ENCODE peak calls at places on chromosomes 2 and 18, in six cellular contexts. F, D, J, N, W and L are unnamed samples.

GRCh38 chr18:56076735-56077134 is 488.7 kb upstream of the TCF4 start:
- DNase-seq in J (no peak), D (no peak), N (no peak), W (no peak), F (no peak), L (no peak)

GRCh38 chr2:189210250-189211075 is 30.9 kb upstream of the COL5A2 start:
- DNase-seq in J (no peak), F (peak; percentile 68), D (peak; percentile 27), W (peak; percentile 23), N (no peak), L (peak; percentile 22)

GRCh38 chr2:176535480-176536113 is 266.4 kb downstream of the MTX2 start:
- DNase-seq in J (no peak), N (no peak), F (no peak), D (no peak), W (no peak), L (no peak)

GRCh38 chr18:60872434-60872833 is 460.8 kb upstream of the CDH20 start:
- DNase-seq in J (no peak), N (no peak), D (no peak), F (no peak), W (no peak), L (no peak)

GRCh38 chr2:70073493-70073892 is 13.8 kb upstream of the PCBP1 start:
- DNase-seq in J (no peak), D (no peak), F (no peak), W (no peak), N (peak; percentile 31), L (no peak)

GRCh38 chr2:180359522-180360282 is 352.6 kb upstream of the CWC22 start:
- DNase-seq in N (no peak), D (peak; percentile 39), W (no peak), F (no peak), J (no peak), L (no peak)

GRCh38 chr2:46722142-46722541 is 193.5 kb downstream of the MCFD2 start:
- DNase-seq in N (no peak), D (no peak), F (no peak), W (no peak), J (no peak), L (no peak)

GRCh38 chr2:109210431-109211200 is 81.6 kb downstream of the SH3RF3 start:
- DNase-seq in W (no peak), F (no peak), N (peak; percentile 36), J (no peak), D (no peak), L (no peak)

GRCh38 chr18:24322594-24323136 is 75.0 kb downstream of the OSBPL1A start:
- DNase-seq in W (no peak), J (no peak), F (no peak), D (no peak), N (no peak), L (no peak)

GRCh38 chr2:239806276-239806675 is 218.9 kb downstream of the NDUFA10 start:
- DNase-seq in J (no peak), F (no peak), N (no peak), D (no peak), W (no peak), L (no peak)

GRCh38 chr2:45712538-45712937 is 61.1 kb downstream of the PRKCE start:
- DNase-seq in J (no peak), F (no peak), N (no peak), W (no peak), D (peak; percentile 56), L (no peak)

GRCh38 chr2:100126897-100127401 is 15.4 kb downstream of the AFF3 start:
- DNase-seq in J (no peak), W (no peak), N (no peak), F (no peak), D (no peak), L (no peak)

GRCh38 chr18:74191577-74191976 is 43.3 kb downstream of the TIMM21 start:
- DNase-seq in N (no peak), J (no peak), D (no peak), F (no peak), W (no peak), L (no peak)

GRCh38 chr18:76885011-76885410 is 62.7 kb downstream of the ZNF236 start:
- DNase-seq in D (no peak), F (no peak), J (no peak), N (no peak), W (no peak), L (no peak)

GRCh38 chr2:209661286-209661685 is 110.3 kb upstream of the UNC80 start:
- DNase-seq in J (no peak), N (no peak), F (no peak), D (no peak), W (no peak), L (no peak)

GRCh38 chr2:95044598-95044997 is 19.1 kb downstream of the MAL start:
- DNase-seq in J (no peak), F (no peak), D (no peak), W (no peak), N (no peak), L (no peak)

GRCh38 chr2:42974697-42975357 is 182.4 kb upstream of the HAAO start:
- DNase-seq in F (peak; percentile 73), D (peak; percentile 63), J (peak; percentile 16), W (peak; percentile 83), N (peak; percentile 80), L (peak; percentile 79)

GRCh38 chr2:203579131-203579643 is 44.1 kb upstream of the RAPH1 start:
- DNase-seq in J (no peak), F (no peak), W (no peak), N (peak; percentile 71), D (peak; percentile 95), L (no peak)

GRCh38 chr18:51848702-51849101 is 491.3 kb upstream of the DCC start:
- DNase-seq in F (no peak), J (no peak), N (no peak), W (no peak), D (no peak), L (no peak)

GRCh38 chr2:120631719-120632118 is 103.9 kb upstream of the GLI2 start:
- DNase-seq in J (no peak), W (no peak), N (no peak), D (no peak), F (no peak), L (no peak)

GRCh38 chr2:204643326-204643725 is 98.1 kb downstream of the PARD3B start:
- DNase-seq in J (no peak), W (no peak), D (no peak), F (no peak), N (no peak), L (no peak)

GRCh38 chr2:147352294-147352693 is 492.5 kb upstream of the ACVR2A start:
- DNase-seq in D (no peak), N (no peak), J (no peak), W (no peak), F (no peak), L (no peak)